ENCODE peak calls at places on chromosomes 13 and 19, in nine cellular contexts. M, G, V, T, U, E, O, Z and C are unnamed samples.

GRCh38 chr13:105165449-105166125 is 1369.9 kb downstream of the EFNB2 start:
- DNase-seq in T (no peak), G (no peak), M (no peak), O (peak), V (no peak), E (no peak), U (no peak), Z (no peak), C (no peak)

GRCh38 chr13:26881154-26881553 is 120.6 kb upstream of the GPR12 start:
- DNase-seq in O (no peak), T (no peak), Z (no peak), U (no peak), V (no peak), M (no peak), G (no peak), E (no peak), C (no peak)

GRCh38 chr13:73057284-73058025 is 1.4 kb upstream of the KLF5 start:
- DNase-seq in T (no peak), V (no peak), Z (no peak), U (no peak), E (no peak), G (no peak), O (no peak), M (no peak), C (no peak)

GRCh38 chr13:33017410-33017929 is 1.2 kb downstream of the KL start:
- DNase-seq in Z (no peak), E (peak), G (peak), V (peak), M (peak), U (no peak), T (no peak), O (peak), C (peak)

GRCh38 chr13:114019367-114019766 is 45.5 kb upstream of the C13orf46 start:
- DNase-seq in M (no peak), Z (no peak), V (no peak), U (no peak), O (no peak), T (no peak), G (no peak), E (no peak), C (peak)

GRCh38 chr13:70959376-70959775 is 851.1 kb upstream of the KLHL1 start:
- DNase-seq in O (no peak), Z (no peak), G (no peak), M (no peak), E (no peak), U (no peak), T (no peak), V (no peak), C (no peak)

GRCh38 chr13:24050292-24050711 is 110.2 kb upstream of the SPATA13 start:
- DNase-seq in T (no peak), V (no peak), G (peak), U (no peak), Z (peak), E (no peak), M (no peak), O (peak), C (no peak)

GRCh38 chr13:65866138-65866537 is 1364.0 kb downstream of the PCDH9 start:
- DNase-seq in U (no peak), Z (no peak), G (no peak), E (no peak), M (no peak), O (no peak), T (no peak), V (no peak), C (no peak)

GRCh38 chr19:4622695-4623421 is 16.5 kb upstream of the TNFAIP8L1 start:
- DNase-seq in M (no peak), Z (no peak), E (peak), T (no peak), G (no peak), U (no peak), V (no peak), O (no peak), C (no peak)

GRCh38 chr13:30730526-30730925 is 4.8 kb upstream of the ALOX5AP start:
- DNase-seq in O (no peak), M (no peak), E (peak), Z (no peak), G (no peak), U (no peak), V (no peak), T (no peak), C (no peak)

GRCh38 chr19:17026041-17026658 is 460 bp downstream of the CPAMD8 start:
- DNase-seq in T (no peak), O (peak), M (no peak), G (no peak), Z (no peak), E (no peak), U (peak), V (no peak), C (no peak)

GRCh38 chr19:41222240-41222639 is 3.2 kb downstream of the AXL start:
- DNase-seq in U (no peak), T (no peak), Z (no peak), G (no peak), O (no peak), E (no peak), M (no peak), V (no peak), C (no peak)

GRCh38 chr19:41221514-41222205 is 2.6 kb downstream of the AXL start:
- DNase-seq in Z (no peak), V (peak), E (no peak), G (no peak), O (no peak), M (no peak), U (no peak), T (no peak), C (no peak)

GRCh38 chr19:41218249-41218614 is 791 bp upstream of the AXL start:
- DNase-seq in V (no peak), E (no peak), G (no peak), U (no peak), M (no peak), T (no peak), Z (no peak), O (no peak), C (no peak)

GRCh38 chr19:41218615-41219507 is at the start of gene AXL:
- DNase-seq in O (peak), M (peak), U (peak), T (peak), V (peak), Z (peak), E (peak), G (peak), C (peak)

GRCh38 chr19:41219924-41220567 is 1.0 kb downstream of the AXL start:
- DNase-seq in M (peak), T (no peak), G (no peak), O (no peak), U (no peak), E (no peak), V (no peak), Z (peak), C (peak)
- TF ChIP-seq EP300 in M (peak), T (no peak), G (no peak), O (no peak), U (no peak), E (no peak), V (no peak), Z (no peak), C (no peak)

GRCh38 chr13:101845501-101846012 is 393.1 kb downstream of the ITGBL1 start:
- DNase-seq in U (no peak), Z (no peak), G (no peak), O (no peak), M (no peak), T (no peak), E (peak), V (no peak), C (no peak)
- TF ChIP-seq EP300 in U (no peak), Z (no peak), G (no peak), O (no peak), M (no peak), T (no peak), E (no peak), V (no peak), C (no peak)

GRCh38 chr19:45091031-45091918 is 1.7 kb upstream of the PPP1R37 start:
- DNase-seq in M (peak), E (no peak), U (peak), O (peak), G (peak), V (peak), T (peak), Z (peak), C (peak)

GRCh38 chr19:45087531-45087930 is 5.4 kb upstream of the PPP1R37 start:
- DNase-seq in V (no peak), M (no peak), Z (no peak), E (no peak), G (no peak), U (no peak), O (peak), T (no peak), C (no peak)

GRCh38 chr19:45090598-45090997 is 2.4 kb upstream of the PPP1R37 start:
- DNase-seq in M (no peak), Z (no peak), E (no peak), T (no peak), U (no peak), V (no peak), O (no peak), G (no peak), C (no peak)

GRCh38 chr19:45092747-45093678 is at the start of gene PPP1R37:
- DNase-seq in G (peak), M (peak), O (peak), E (peak), V (peak), Z (peak), U (peak), T (peak), C (peak)

DNA sequence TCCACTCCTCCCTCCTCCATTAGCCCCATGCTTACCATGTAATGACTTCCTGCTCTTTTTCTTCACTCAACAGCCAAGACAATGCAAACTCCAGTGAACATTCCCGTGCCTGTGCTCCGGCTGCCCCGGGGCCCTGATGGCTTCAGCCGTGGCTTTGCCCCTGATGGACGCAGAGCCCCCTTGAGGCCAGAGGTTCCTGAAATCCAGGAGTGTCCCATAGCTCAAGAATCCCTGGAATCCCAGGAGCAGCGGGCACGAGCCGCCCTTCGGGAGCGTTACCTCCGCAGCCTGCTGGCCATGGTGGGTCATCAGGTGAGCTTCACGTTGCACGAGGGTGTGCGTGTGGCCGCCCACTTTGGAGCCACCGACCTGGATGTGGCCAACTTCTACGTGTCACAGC is 2.9 kb upstream of the PPP1R37 start:
- DNase-seq in Z (no peak), E (no peak), U (peak), O (no peak), T (no peak), M (no peak), G (no peak), V (no peak), C (no peak)
- TF ChIP-seq EP300 in Z (no peak), E (no peak), U (no peak), O (no peak), T (no peak), M (no peak), G (no peak), V (no peak), C (no peak)

GRCh38 chr19:29623726-29624488 is 17.8 kb downstream of the POP4 start:
- DNase-seq in M (no peak), G (no peak), E (no peak), Z (no peak), U (no peak), O (no peak), V (no peak), T (no peak), C (no peak)
- TF ChIP-seq EP300 in M (no peak), G (no peak), E (no peak), Z (no peak), U (no peak), O (no peak), V (no peak), T (no peak), C (no peak)